ENCODE peak calls at places on chromosomes 13 and 19, in ten cellular contexts. N is BE2C, M is HFF-Myc, U is ovary, L is GM12865, Z is PC-3, V is GM23338, H is IMR-90, Y is choroid plexus epithelial cell, O is fibroblast of lung. Q is an unnamed sample.

GRCh38 chr13:29800687-29801086 is 49.7 kb downstream of the UBL3 start:
- DNase-seq in N (no peak), M (no peak), U (no peak), L (no peak), Z (no peak), V (peak; percentile 16), H (no peak), Y (no peak), O (no peak), Q (no peak)

GRCh38 chr13:34155931-34156607 is 338.1 kb downstream of the RFC3 start:
- DNase-seq in N (no peak), M (peak; percentile 36), U (no peak), L (no peak), Z (peak; percentile 88), V (no peak), H (peak; percentile 39), Y (peak; percentile 57), O (peak; percentile 83), Q (no peak)

GRCh38 chr13:108322206-108322824 is 52.8 kb downstream of the TNFSF13B start:
- DNase-seq in N (no peak), M (peak; percentile 21), U (no peak), L (peak; percentile 37), Z (peak; percentile 60), V (peak; percentile 70), H (peak; percentile 52), Y (peak; percentile 72), O (peak; percentile 33), Q (no peak)

GRCh38 chr19:41376241-41376997 is at the start of gene TMEM91:
- DNase-seq in N (peak; percentile 51), M (no peak), U (peak; percentile 70), L (no peak), Z (no peak), V (peak; percentile 82), H (no peak), Y (peak; percentile 40), O (no peak), Q (peak; percentile 84)

GRCh38 chr19:51138549-51138979 is 3.5 kb upstream of the SIGLEC7 start:
- DNase-seq in N (no peak), M (no peak), U (no peak), L (no peak), Z (no peak), V (no peak), H (no peak), Y (no peak), O (no peak), Q (peak; percentile 89)

GRCh38 chr13:43686557-43686956 is 100.2 kb downstream of the ENOX1 start:
- DNase-seq in N (peak; percentile 69), M (peak; percentile 46), U (peak; percentile 19), L (no peak), Z (peak; percentile 59), V (no peak), H (peak; percentile 93), Y (peak; percentile 94), O (peak; percentile 80), Q (no peak)

GRCh38 chr13:99749627-99750026 is 221.9 kb downstream of the ZIC5 start:
- DNase-seq in N (no peak), M (no peak), U (no peak), L (no peak), Z (no peak), V (peak; percentile 70), H (no peak), Y (peak; percentile 4), O (no peak), Q (no peak)

GRCh38 chr13:75881109-75881775 is 245.1 kb downstream of the LMO7 start:
- DNase-seq in N (no peak), M (no peak), U (no peak), L (no peak), Z (no peak), V (no peak), H (peak; percentile 77), Y (peak; percentile 60), O (peak; percentile 27), Q (no peak)

GRCh38 chr19:15815306-15815705 is at the start of gene OR10H1:
- DNase-seq in N (no peak), M (no peak), U (no peak), L (no peak), Z (peak; percentile 76), V (no peak), H (no peak), Y (no peak), O (no peak), Q (no peak)

DNA sequence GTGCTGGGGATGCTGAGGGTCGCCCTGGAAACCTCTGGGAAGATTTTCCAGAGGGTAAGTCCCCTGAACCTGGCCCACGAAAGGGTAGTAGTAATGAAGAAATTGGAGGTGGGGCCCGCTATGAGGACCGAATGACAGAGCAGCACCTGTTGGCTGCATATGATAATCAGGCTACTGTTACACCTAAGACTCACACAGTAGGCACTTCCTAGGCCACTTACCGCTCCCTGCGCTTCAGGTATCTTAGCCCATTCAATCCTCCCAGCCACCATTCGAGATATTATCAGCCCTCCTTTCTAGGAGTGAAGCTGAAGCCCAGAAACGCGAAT is 4.3 kb upstream of the LRFN3 start:
- DNase-seq in N (no peak), M (no peak), U (no peak), L (no peak), Z (no peak), V (no peak), H (no peak), Y (no peak), O (no peak), Q (no peak)
- H3K4me3 ChIP-seq in N (peak overlapping the region; percentile 12), M (no peak overlapping the region), U (no peak overlapping the region), L (no peak overlapping the region), Z (peak overlapping the region; percentile 12), V (peak overlapping the region; percentile 38), H (no peak overlapping the region), Y (no peak overlapping the region), O (no peak overlapping the region), Q (no peak overlapping the region)

GRCh38 chr19:10045371-10045770 is 32.1 kb downstream of the RDH8 start:
- DNase-seq in N (no peak), M (no peak), U (no peak), L (no peak), Z (no peak), V (no peak), H (no peak), Y (no peak), O (no peak), Q (no peak)

GRCh38 chr19:10044390-10044789 is 31.1 kb downstream of the RDH8 start:
- DNase-seq in N (no peak), M (no peak), U (no peak), L (peak; percentile 32), Z (no peak), V (no peak), H (no peak), Y (no peak), O (no peak), Q (no peak)

GRCh38 chr19:10037809-10038208 is 24.5 kb downstream of the RDH8 start:
- DNase-seq in N (no peak), M (no peak), U (no peak), L (no peak), Z (no peak), V (no peak), H (no peak), Y (no peak), O (no peak), Q (no peak)

DNA sequence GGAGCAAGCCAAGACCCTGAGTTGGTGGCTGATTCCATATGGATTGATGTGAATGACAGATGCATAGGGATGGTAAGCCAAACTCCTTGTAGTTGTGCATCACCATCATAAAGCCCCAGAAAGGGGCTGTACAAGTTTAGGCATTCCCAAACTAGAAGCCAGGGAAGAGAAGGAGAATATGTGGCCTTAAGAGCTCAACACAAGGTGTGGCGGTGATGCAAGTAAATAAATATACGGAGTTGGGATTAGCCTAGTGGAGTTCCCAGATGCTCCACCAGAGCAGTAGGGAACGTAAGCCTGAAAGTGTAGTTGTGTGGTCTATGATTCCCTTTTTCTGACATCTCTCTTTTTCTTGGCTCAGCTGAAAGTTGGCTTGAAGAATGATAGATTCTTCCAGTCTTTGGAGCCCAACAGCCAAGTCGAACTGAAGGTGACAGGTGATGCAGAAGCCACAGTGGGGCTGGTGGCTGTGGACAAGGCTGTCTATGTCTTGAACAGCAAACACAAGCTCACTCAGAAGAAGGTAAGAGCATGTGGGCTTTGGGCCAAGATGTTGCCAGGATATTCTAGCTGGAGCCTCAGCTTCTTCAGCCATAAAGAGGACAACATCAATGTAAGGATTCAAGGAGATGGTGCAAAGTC is 30.1 kb downstream of the RDH8 start:
- DNase-seq in N (no peak), M (no peak), U (no peak), L (no peak), Z (peak; percentile 23), V (peak; percentile 70), H (peak; percentile 33), Y (peak; percentile 41), O (peak; percentile 48), Q (no peak)
- H3K4me3 ChIP-seq in N (no peak overlapping the region), M (no peak overlapping the region), U (no peak overlapping the region), L (no peak overlapping the region), Z (no peak overlapping the region), V (no peak overlapping the region), H (no peak overlapping the region), Y (no peak overlapping the region), O (no peak overlapping the region), Q (no peak overlapping the region)

GRCh38 chr19:49929121-49929610 is at the start of the genes ATF5 and NUP62:
- DNase-seq in N (peak; percentile 95), M (peak; percentile 56), U (peak; percentile 92), L (peak; percentile 93), Z (peak; percentile 90), V (peak; percentile 85), H (peak; percentile 75), Y (peak; percentile 82), O (peak; percentile 68), Q (peak; percentile 96)

GRCh38 chr19:49925486-49925885 is 3.5 kb upstream of the ATF5 start:
- DNase-seq in N (no peak), M (no peak), U (no peak), L (no peak), Z (no peak), V (no peak), H (no peak), Y (no peak), O (no peak), Q (no peak)

GRCh38 chr19:49929611-49930482 is 543 bp upstream of the NUP62 start:
- DNase-seq in N (peak; percentile 99), M (peak; percentile 91), U (peak; percentile 97), L (peak; percentile 99), Z (peak; percentile 98), V (peak; percentile 98), H (peak; percentile 97), Y (peak; percentile 99), O (peak; percentile 94), Q (peak; percentile 96)

GRCh38 chr19:49926520-49926919 is 2.5 kb upstream of the ATF5 start:
- DNase-seq in N (no peak), M (no peak), U (no peak), L (no peak), Z (no peak), V (no peak), H (no peak), Y (no peak), O (no peak), Q (no peak)

GRCh38 chr19:49927526-49928264 is 1.3 kb upstream of the ATF5 start:
- DNase-seq in N (no peak), M (no peak), U (no peak), L (no peak), Z (no peak), V (no peak), H (no peak), Y (no peak), O (no peak), Q (no peak)
- H3K4me3 ChIP-seq in N (peak overlapping the region; percentile 64), M (peak overlapping the region; percentile 86), U (no peak overlapping the region), L (peak overlapping the region; percentile 82), Z (peak overlapping the region; percentile 81), V (peak overlapping the region; percentile 99), H (no peak overlapping the region), Y (no peak overlapping the region), O (no peak overlapping the region), Q (peak overlapping the region; percentile 100)

DNA sequence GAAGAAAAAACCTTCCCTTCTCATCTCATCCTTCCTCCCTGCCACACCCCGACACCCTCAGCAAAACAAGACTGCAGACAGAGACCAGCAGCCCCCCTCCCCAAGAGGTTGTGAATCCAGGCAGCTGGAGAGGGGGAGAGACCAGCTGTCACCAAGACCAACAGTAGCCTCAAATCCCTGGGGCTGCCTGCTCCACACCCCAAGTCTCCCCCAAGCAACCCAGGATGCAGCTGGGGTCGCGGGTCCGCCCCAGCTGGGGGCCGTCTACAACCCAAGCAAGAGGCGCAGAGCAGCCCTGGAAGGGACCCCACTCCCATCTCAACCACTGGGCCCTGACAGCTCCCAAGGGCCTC is 7.1 kb downstream of the KLF16 start:
- DNase-seq in N (no peak), M (no peak), U (no peak), L (no peak), Z (no peak), V (no peak), H (no peak), Y (no peak), O (no peak), Q (no peak)
- H3K4me3 ChIP-seq in N (peak overlapping the region; percentile 62), M (peak overlapping the region; percentile 45), U (peak overlapping the region; percentile 16), L (peak overlapping the region; percentile 95), Z (no peak overlapping the region), V (peak overlapping the region; percentile 74), H (peak overlapping the region; percentile 6), Y (peak overlapping the region; percentile 56), O (peak overlapping the region; percentile 26), Q (peak overlapping the region; percentile 42)

Q was measured in spleen.